ENCODE peak calls at places on chromosomes 2 and 18, in six cellular contexts. K is transverse colon, M is tibial artery, P is astrocyte, T is heart left ventricle, Z is fibroblast of lung. R is an unnamed sample.

GRCh38 chr2:228658998-228659397 is 477.5 kb upstream of the SPHKAP start:
- DNase-seq in P (peak; percentile 80), M (no peak), Z (peak; percentile 96), T (no peak), K (no peak), R (peak; percentile 44)

GRCh38 chr2:154978710-154979109 is 280.2 kb downstream of the KCNJ3 start:
- DNase-seq in T (no peak), Z (no peak), K (no peak), P (no peak), M (no peak), R (no peak)

GRCh38 chr18:61336766-61337165 is 3.5 kb downstream of the CDH20 start:
- DNase-seq in M (no peak), P (no peak), T (no peak), Z (no peak), K (no peak), R (no peak)

GRCh38 chr2:187500585-187501359 is 52.7 kb upstream of the CALCRL start:
- DNase-seq in Z (peak; percentile 83), M (no peak), T (no peak), K (no peak), P (peak; percentile 58), R (no peak)

GRCh38 chr2:50591642-50592041 is 440.3 kb downstream of the NRXN1 start:
- DNase-seq in K (no peak), P (peak; percentile 96), T (peak; percentile 69), Z (no peak), M (no peak), R (no peak)

GRCh38 chr18:73980289-73980979 is 167.2 kb downstream of the FBXO15 start:
- DNase-seq in T (no peak), P (no peak), M (no peak), Z (no peak), K (no peak), R (no peak)

GRCh38 chr2:16019617-16020351 is 79.4 kb downstream of the MYCN start:
- DNase-seq in T (no peak), M (no peak), P (no peak), K (no peak), Z (no peak), R (no peak)

GRCh38 chr2:206982360-206982759 is 43.0 kb downstream of the CPO start:
- DNase-seq in T (no peak), K (no peak), P (no peak), Z (no peak), M (no peak), R (no peak)

GRCh38 chr2:19774788-19775156 is 127.0 kb downstream of the TTC32 start:
- DNase-seq in M (no peak), P (no peak), Z (peak; percentile 26), T (no peak), K (no peak), R (no peak)

GRCh38 chr2:28606986-28607441 is 111.2 kb downstream of the PLB1 start:
- DNase-seq in P (peak; percentile 62), K (no peak), Z (peak; percentile 37), M (no peak), T (no peak), R (no peak)

GRCh38 chr2:196601430-196602306 is 37.8 kb upstream of the CCDC150 start:
- DNase-seq in Z (peak; percentile 89), M (peak; percentile 78), T (peak; percentile 71), K (no peak), P (peak; percentile 95), R (peak; percentile 73)

GRCh38 chr2:110770308-110770695 is 37.9 kb downstream of the ACOXL start:
- DNase-seq in K (no peak), Z (no peak), P (no peak), T (no peak), M (no peak), R (no peak)

GRCh38 chr2:146123256-146123655 is 1603.3 kb upstream of the ZEB2 start:
- DNase-seq in Z (no peak), M (no peak), P (peak; percentile 18), T (no peak), K (no peak), R (no peak)

GRCh38 chr18:23627325-23627724 is 35.4 kb downstream of the ANKRD29 start:
- DNase-seq in Z (peak; percentile 91), T (no peak), M (no peak), K (peak; percentile 18), P (peak; percentile 84), R (peak; percentile 84)

GRCh38 chr2:45329045-45329677 is 281.9 kb downstream of the SRBD1 start:
- DNase-seq in K (no peak), Z (peak; percentile 54), P (peak; percentile 26), T (no peak), M (no peak), R (no peak)

GRCh38 chr2:239119346-239120126 is 271.7 kb downstream of the TWIST2 start:
- DNase-seq in K (no peak), Z (no peak), P (no peak), M (no peak), T (peak; percentile 52), R (no peak)

GRCh38 chr2:148238561-148238960 is 217.7 kb downstream of the MBD5 start:
- DNase-seq in T (no peak), K (no peak), Z (no peak), M (no peak), P (peak; percentile 14), R (no peak)

GRCh38 chr2:236044191-236044590 is 124.0 kb downstream of the GBX2 start:
- DNase-seq in T (no peak), M (no peak), P (no peak), Z (no peak), K (no peak), R (no peak)

GRCh38 chr2:66869076-66869475 is 434.2 kb downstream of the MEIS1 start:
- DNase-seq in Z (peak; percentile 75), P (peak; percentile 89), T (no peak), M (no peak), K (no peak), R (no peak)

GRCh38 chr2:40451926-40452605 is at the start of gene SLC8A1:
- DNase-seq in T (peak; percentile 79), K (no peak), Z (peak; percentile 49), M (peak; percentile 67), P (peak; percentile 29), R (no peak)

GRCh38 chr2:167750675-167751074 is 496.7 kb downstream of the STK39 start:
- DNase-seq in T (no peak), Z (no peak), M (no peak), P (no peak), K (no peak), R (no peak)

GRCh38 chr2:141455211-141455826 is 675.5 kb downstream of the LRP1B start:
- DNase-seq in T (no peak), Z (no peak), K (no peak), M (no peak), P (no peak), R (no peak)

GRCh38 chr2:121293450-121294325 is 8.7 kb upstream of the TFCP2L1 start:
- DNase-seq in K (peak; percentile 90), T (no peak), Z (no peak), P (no peak), M (no peak), R (no peak)

GRCh38 chr2:50374117-50374516 is 657.8 kb downstream of the NRXN1 start:
- DNase-seq in T (no peak), Z (no peak), K (no peak), M (no peak), P (no peak), R (no peak)

GRCh38 chr2:128091691-128092050 is 671 bp downstream of the UGGT1 start:
- DNase-seq in M (no peak), P (peak; percentile 14), T (no peak), Z (peak; percentile 22), K (peak; percentile 9), R (no peak)

GRCh38 chr18:59605633-59606192 is 91.5 kb downstream of the CCBE1 start:
- DNase-seq in Z (peak; percentile 82), T (no peak), M (no peak), K (no peak), P (peak; percentile 32), R (no peak)

GRCh38 chr2:108547606-108548005 is 13.3 kb downstream of the LIMS1 start:
- DNase-seq in P (no peak), T (no peak), Z (no peak), K (no peak), M (no peak), R (no peak)

GRCh38 chr2:167258712-167259111 is 370.4 kb downstream of the XIRP2 start:
- DNase-seq in T (no peak), Z (no peak), P (no peak), K (no peak), M (no peak), R (no peak)

GRCh38 chr2:9112079-9112721 is 94.4 kb upstream of the ASAP2 start:
- DNase-seq in P (peak; percentile 91), T (no peak), K (no peak), M (peak; percentile 82), Z (peak; percentile 89), R (peak; percentile 51)

GRCh38 chr2:191696001-191696400 is 18.1 kb downstream of the NABP1 start:
- DNase-seq in Z (peak; percentile 97), T (no peak), M (peak; percentile 78), K (peak; percentile 17), P (peak; percentile 84), R (peak; percentile 68)

GRCh38 chr18:48820483-48821250 is 130.1 kb downstream of the SMAD7 start:
- DNase-seq in Z (no peak), T (peak; percentile 59), K (peak; percentile 5), P (no peak), M (peak; percentile 57), R (no peak)

GRCh38 chr18:44602380-44602779 is 78.3 kb upstream of the SETBP1 start:
- DNase-seq in Z (peak; percentile 86), K (no peak), M (no peak), T (no peak), P (peak; percentile 89), R (peak; percentile 82)
- TF ChIP-seq CTCF in Z (no peak), K (no peak), M (no peak), T (no peak), P (no peak), R (no peak)

DNA sequence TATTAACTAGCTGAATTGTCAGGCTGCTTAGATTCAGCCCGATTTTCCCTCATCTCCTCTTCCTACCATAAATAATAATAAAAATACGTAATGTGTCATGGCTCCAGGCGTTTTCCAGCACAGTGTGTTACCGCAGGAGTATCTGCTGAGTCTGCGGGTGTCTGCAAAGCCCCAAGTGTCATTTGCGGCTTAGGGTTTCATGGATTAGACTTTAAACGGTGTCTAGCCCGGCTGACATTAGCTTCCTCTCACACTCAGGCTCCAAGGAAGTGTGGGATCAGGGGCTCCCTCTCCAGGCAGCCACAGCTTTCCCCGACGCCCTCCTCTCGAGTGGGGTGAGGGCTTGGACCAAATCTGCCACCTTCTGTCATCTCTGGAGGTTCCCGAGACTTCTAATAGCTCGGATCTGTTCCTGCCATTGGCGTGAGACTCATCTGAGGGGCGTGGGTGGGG is 14.1 kb upstream of the HOXD1 start:
- DNase-seq in K (no peak), Z (no peak), P (peak; percentile 70), T (no peak), M (no peak), R (no peak)
- H3K4me3 ChIP-seq in K (no peak overlapping the region), Z (no peak overlapping the region), P (no peak overlapping the region), T (no peak overlapping the region), M (no peak overlapping the region), R (no peak overlapping the region)

DNA sequence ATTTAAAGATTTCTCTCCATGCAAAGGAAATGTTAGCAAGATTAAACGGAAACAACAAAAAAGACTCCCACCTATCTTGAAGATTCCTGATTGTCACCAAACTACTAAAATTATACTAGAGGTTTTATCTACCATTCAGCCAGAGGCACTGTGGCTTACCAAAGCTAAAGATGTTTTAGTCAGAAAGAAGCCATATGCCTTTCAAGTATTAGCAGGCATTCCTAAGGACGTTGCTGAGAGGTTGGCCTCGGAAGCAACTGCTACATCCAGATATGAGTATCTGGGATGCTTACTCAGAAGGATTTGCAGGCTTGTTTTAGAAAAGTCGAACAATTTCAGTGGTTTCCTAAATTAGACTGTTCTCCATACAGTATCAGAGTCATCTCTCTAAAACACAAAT is 88.3 kb upstream of the UBE2E3 start:
- DNase-seq in P (no peak), Z (no peak), M (no peak), T (no peak), K (no peak), R (no peak)
- TF ChIP-seq CTCF in P (no peak), Z (no peak), M (no peak), T (no peak), K (no peak), R (no peak)

GRCh38 chr2:126972272-126972626 is 73.6 kb downstream of the TEX51 start:
- DNase-seq in M (no peak), K (no peak), Z (no peak), P (no peak), T (no peak), R (no peak)
- H3K4me3 ChIP-seq in M (no peak overlapping the region), K (no peak overlapping the region), Z (no peak overlapping the region), P (no peak overlapping the region), T (peak overlapping the region; percentile 61), R (no peak overlapping the region)